ENCODE peak calls at places on chromosomes 7 and 10, in seven cellular contexts. One of them, this sample, is unnamed.

GRCh38 chr10:79420974-79421688 is 24.3 kb downstream of the ZCCHC24 start:
- DNase-seq in H1: no peak
- DNase-seq in IMR-90: no peak
- DNase-seq in neuronal stem cell: no peak
- DNase-seq in mesendoderm: no peak
- DNase-seq in mesenchymal stem cell: no peak
- DNase-seq in H9: no peak
- DNase-seq in this sample: no peak

GRCh38 chr10:75202321-75203096 is 8.1 kb upstream of the VDAC2 start:
- DNase-seq in mesendoderm: no peak
- DNase-seq in mesenchymal stem cell: peak; percentile 49
- DNase-seq in H9: no peak
- DNase-seq in IMR-90: peak; percentile 70
- DNase-seq in H1: no peak
- DNase-seq in neuronal stem cell: no peak
- DNase-seq in this sample: no peak

GRCh38 chr7:9575716-9576115 is 1142.3 kb downstream of the NXPH1 start:
- DNase-seq in mesendoderm: no peak
- DNase-seq in IMR-90: no peak
- DNase-seq in mesenchymal stem cell: no peak
- DNase-seq in H1: no peak
- DNase-seq in H9: no peak
- DNase-seq in neuronal stem cell: no peak
- DNase-seq in this sample: no peak

GRCh38 chr10:80694930-80695329 is 157.2 kb downstream of the SH2D4B start:
- DNase-seq in H1: no peak
- DNase-seq in mesenchymal stem cell: no peak
- DNase-seq in IMR-90: no peak
- DNase-seq in mesendoderm: no peak
- DNase-seq in neuronal stem cell: no peak
- DNase-seq in H9: no peak
- DNase-seq in this sample: no peak

GRCh38 chr10:101018118-101018599 is 12.8 kb downstream of the PDZD7 start:
- DNase-seq in H9: peak; percentile 57
- DNase-seq in mesendoderm: peak; percentile 77
- DNase-seq in mesenchymal stem cell: peak; percentile 85
- DNase-seq in neuronal stem cell: no peak
- DNase-seq in H1: no peak
- DNase-seq in IMR-90: no peak
- DNase-seq in this sample: no peak

GRCh38 chr7:46880508-46881196 is 701.3 kb downstream of the TNS3 start:
- DNase-seq in mesendoderm: no peak
- DNase-seq in H1: no peak
- DNase-seq in H9: no peak
- DNase-seq in neuronal stem cell: no peak
- DNase-seq in IMR-90: no peak
- DNase-seq in mesenchymal stem cell: no peak
- DNase-seq in this sample: no peak

GRCh38 chr7:30469303-30469702 is 9.3 kb downstream of the NOD1 start:
- DNase-seq in mesenchymal stem cell: peak; percentile 95
- DNase-seq in IMR-90: peak; percentile 99
- DNase-seq in mesendoderm: peak; percentile 98
- DNase-seq in H1: peak; percentile 79
- DNase-seq in H9: peak; percentile 90
- DNase-seq in neuronal stem cell: peak; percentile 58
- DNase-seq in this sample: peak; percentile 48

GRCh38 chr7:117715784-117716445 is 157.3 kb downstream of the CTTNBP2 start:
- DNase-seq in IMR-90: peak; percentile 75
- DNase-seq in H9: peak; percentile 56
- DNase-seq in mesenchymal stem cell: peak; percentile 77
- DNase-seq in H1: no peak
- DNase-seq in mesendoderm: peak; percentile 81
- DNase-seq in neuronal stem cell: peak; percentile 27
- DNase-seq in this sample: peak; percentile 74

GRCh38 chr7:141737118-141737835 is 881 bp upstream of the SSBP1 start:
- DNase-seq in H1: no peak
- DNase-seq in H9: no peak
- DNase-seq in neuronal stem cell: no peak
- DNase-seq in mesenchymal stem cell: peak; percentile 2
- DNase-seq in IMR-90: no peak
- DNase-seq in mesendoderm: no peak
- DNase-seq in this sample: peak; percentile 45

GRCh38 chr10:46267132-46267985 is 19.4 kb upstream of the ANTXRL start:
- DNase-seq in mesendoderm: no peak
- DNase-seq in H9: no peak
- DNase-seq in H1: no peak
- DNase-seq in IMR-90: no peak
- DNase-seq in neuronal stem cell: no peak
- DNase-seq in mesenchymal stem cell: no peak
- DNase-seq in this sample: no peak

GRCh38 chr7:38660427-38661099 is 29.4 kb upstream of the AMPH start:
- DNase-seq in H9: peak; percentile 68
- DNase-seq in IMR-90: peak; percentile 56
- DNase-seq in H1: no peak
- DNase-seq in mesendoderm: peak; percentile 81
- DNase-seq in mesenchymal stem cell: peak; percentile 5
- DNase-seq in neuronal stem cell: peak; percentile 36
- DNase-seq in this sample: peak; percentile 9

GRCh38 chr7:32506266-32507054 is 11.2 kb downstream of the AVL9 start:
- DNase-seq in IMR-90: peak; percentile 90
- DNase-seq in neuronal stem cell: no peak
- DNase-seq in mesendoderm: no peak
- DNase-seq in H1: no peak
- DNase-seq in H9: no peak
- DNase-seq in mesenchymal stem cell: peak; percentile 95
- DNase-seq in this sample: peak; percentile 84

GRCh38 chr10:132164801-132165278 is 21.9 kb upstream of the DPYSL4 start:
- DNase-seq in IMR-90: no peak
- DNase-seq in mesendoderm: no peak
- DNase-seq in mesenchymal stem cell: no peak
- DNase-seq in H1: no peak
- DNase-seq in neuronal stem cell: no peak
- DNase-seq in H9: peak; percentile 69
- DNase-seq in this sample: no peak

GRCh38 chr10:132793871-132794849 is 8.2 kb upstream of the NKX6-2 start:
- DNase-seq in mesenchymal stem cell: no peak
- DNase-seq in neuronal stem cell: no peak
- DNase-seq in mesendoderm: no peak
- DNase-seq in H9: no peak
- DNase-seq in H1: no peak
- DNase-seq in IMR-90: no peak
- DNase-seq in this sample: no peak

GRCh38 chr10:57955076-57955475 is 312.6 kb downstream of the IPMK start:
- DNase-seq in H1: no peak
- DNase-seq in H9: no peak
- DNase-seq in mesenchymal stem cell: peak; percentile 29
- DNase-seq in neuronal stem cell: no peak
- DNase-seq in IMR-90: peak; percentile 47
- DNase-seq in mesendoderm: no peak
- DNase-seq in this sample: no peak

GRCh38 chr7:458511-459245 is 61.0 kb downstream of the PDGFA start:
- DNase-seq in neuronal stem cell: no peak
- DNase-seq in IMR-90: no peak
- DNase-seq in mesendoderm: no peak
- DNase-seq in mesenchymal stem cell: no peak
- DNase-seq in H1: no peak
- DNase-seq in H9: no peak
- DNase-seq in this sample: no peak

GRCh38 chr10:86821600-86821999 is 65.2 kb downstream of the BMPR1A start:
- DNase-seq in neuronal stem cell: no peak
- DNase-seq in IMR-90: peak; percentile 83
- DNase-seq in H1: no peak
- DNase-seq in mesendoderm: no peak
- DNase-seq in mesenchymal stem cell: no peak
- DNase-seq in H9: no peak
- DNase-seq in this sample: no peak

GRCh38 chr7:28364082-28364481 is 48.2 kb upstream of the CREB5 start:
- DNase-seq in H9: no peak
- DNase-seq in H1: no peak
- DNase-seq in mesenchymal stem cell: no peak
- DNase-seq in IMR-90: no peak
- DNase-seq in neuronal stem cell: no peak
- DNase-seq in mesendoderm: peak; percentile 46
- DNase-seq in this sample: no peak

GRCh38 chr10:13722747-13723657 is 136.2 kb downstream of the PRPF18 start:
- DNase-seq in neuronal stem cell: no peak
- DNase-seq in H9: no peak
- DNase-seq in H1: no peak
- DNase-seq in IMR-90: peak; percentile 78
- DNase-seq in mesenchymal stem cell: no peak
- DNase-seq in mesendoderm: no peak
- DNase-seq in this sample: no peak

GRCh38 chr7:134298902-134299683 is 17.6 kb downstream of the SLC35B4 start:
- DNase-seq in IMR-90: peak; percentile 78
- DNase-seq in neuronal stem cell: no peak
- DNase-seq in H9: no peak
- DNase-seq in mesenchymal stem cell: peak; percentile 12
- DNase-seq in mesendoderm: no peak
- DNase-seq in H1: no peak
- DNase-seq in this sample: no peak

GRCh38 chr7:1447551-1448244 is 11.6 kb downstream of the MICALL2 start:
- DNase-seq in H9: no peak
- DNase-seq in mesendoderm: no peak
- DNase-seq in IMR-90: peak; percentile 50
- DNase-seq in H1: no peak
- DNase-seq in neuronal stem cell: no peak
- DNase-seq in mesenchymal stem cell: no peak
- DNase-seq in this sample: no peak

GRCh38 chr7:150962743-150963399 is 15.2 kb downstream of the KCNH2 start:
- DNase-seq in neuronal stem cell: no peak
- DNase-seq in mesendoderm: peak; percentile 67
- DNase-seq in H9: peak; percentile 82
- DNase-seq in H1: no peak
- DNase-seq in IMR-90: peak; percentile 37
- DNase-seq in mesenchymal stem cell: peak; percentile 57
- DNase-seq in this sample: peak; percentile 49

GRCh38 chr7:22664988-22665798 is 61.8 kb upstream of the IL6 start:
- DNase-seq in IMR-90: no peak
- DNase-seq in mesenchymal stem cell: no peak
- DNase-seq in H1: no peak
- DNase-seq in neuronal stem cell: no peak
- DNase-seq in H9: no peak
- DNase-seq in mesendoderm: no peak
- DNase-seq in this sample: no peak
- H3K4me1 ChIP-seq in IMR-90: peaks cover 27% of the 10 kb centered on the region
- H3K4me1 ChIP-seq in mesenchymal stem cell: peaks cover 6% of the 10 kb centered on the region
- H3K4me1 ChIP-seq in H1: peaks cover 16% of the 10 kb centered on the region
- H3K4me1 ChIP-seq in neuronal stem cell: peaks cover 1% of the 10 kb centered on the region
- H3K4me1 ChIP-seq in H9: peaks cover 16% of the 10 kb centered on the region
- H3K4me1 ChIP-seq in mesendoderm: peaks cover 10% of the 10 kb centered on the region
- H3K4me1 ChIP-seq in this sample: peaks cover 11% of the 10 kb centered on the region

DNA sequence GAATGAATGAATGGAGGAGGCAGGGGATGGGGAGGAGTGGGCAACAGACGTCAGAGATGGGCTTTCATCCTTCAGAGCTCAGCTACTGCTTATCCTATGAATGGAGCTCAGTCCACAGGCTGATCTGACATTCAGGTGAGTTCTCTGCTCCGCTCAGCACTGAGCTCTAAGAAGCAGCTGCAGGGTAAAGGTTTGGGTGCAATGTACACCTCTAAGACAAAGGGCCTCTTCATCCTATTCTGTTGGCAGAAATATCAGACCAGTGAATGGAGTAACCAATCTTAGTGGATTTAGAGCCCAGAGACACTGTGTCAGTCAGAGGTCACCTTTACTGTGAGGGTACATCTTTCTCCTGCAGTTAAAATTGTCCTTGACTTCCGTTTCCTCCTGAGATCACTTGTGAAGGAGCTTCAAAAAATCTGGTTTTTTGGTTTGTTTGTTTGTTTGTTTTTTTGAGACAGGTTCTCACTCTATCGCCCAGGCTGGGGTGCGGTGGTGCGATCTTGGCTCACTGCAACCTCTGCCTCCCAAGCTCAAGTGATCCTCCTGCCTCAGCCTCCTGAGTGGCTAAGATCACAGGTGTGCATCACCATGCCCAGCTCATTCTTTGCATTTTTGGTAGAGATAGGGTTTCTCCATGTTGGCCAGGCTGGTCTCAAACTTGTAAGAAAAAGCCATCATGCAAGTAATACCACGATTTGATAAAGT is 5.1 kb upstream of the CCZ1B start:
- DNase-seq in H9: no peak
- DNase-seq in H1: no peak
- DNase-seq in mesendoderm: no peak
- DNase-seq in neuronal stem cell: no peak
- DNase-seq in IMR-90: no peak
- DNase-seq in mesenchymal stem cell: no peak
- DNase-seq in this sample: no peak
- H3K4ac ChIP-seq in H9: no peak overlapping the region
- H3K4ac ChIP-seq in H1: no peak overlapping the region
- H3K4ac ChIP-seq in mesendoderm: no peak overlapping the region
- H3K4ac ChIP-seq in neuronal stem cell: no peak overlapping the region
- H3K4ac ChIP-seq in IMR-90: no peak overlapping the region
- H3K4ac ChIP-seq in mesenchymal stem cell: no peak overlapping the region
- H3K4ac ChIP-seq in this sample: no peak overlapping the region

GRCh38 chr10:11754180-11754579 is 12.0 kb downstream of the ECHDC3 start:
- DNase-seq in mesenchymal stem cell: no peak
- DNase-seq in mesendoderm: no peak
- DNase-seq in neuronal stem cell: no peak
- DNase-seq in IMR-90: no peak
- DNase-seq in H1: no peak
- DNase-seq in H9: no peak
- DNase-seq in this sample: no peak
- H3K4me1 ChIP-seq in mesenchymal stem cell: peaks cover 2% of the 10 kb centered on the region
- H3K4me1 ChIP-seq in mesendoderm: no peaks in the 10 kb centered on the region
- H3K4me1 ChIP-seq in neuronal stem cell: no peaks in the 10 kb centered on the region
- H3K4me1 ChIP-seq in IMR-90: peaks cover 7% of the 10 kb centered on the region
- H3K4me1 ChIP-seq in H1: no peaks in the 10 kb centered on the region
- H3K4me1 ChIP-seq in H9: no peaks in the 10 kb centered on the region
- H3K4me1 ChIP-seq in this sample: no peaks in the 10 kb centered on the region

GRCh38 chr10:21519327-21519933 is 6.1 kb downstream of the SKIDA1 start:
- DNase-seq in mesendoderm: no peak
- DNase-seq in H1: no peak
- DNase-seq in neuronal stem cell: no peak
- DNase-seq in IMR-90: no peak
- DNase-seq in mesenchymal stem cell: no peak
- DNase-seq in H9: no peak
- DNase-seq in this sample: no peak
- H3K4ac ChIP-seq in mesendoderm: no peak overlapping the region
- H3K4ac ChIP-seq in H1: no peak overlapping the region
- H3K4ac ChIP-seq in neuronal stem cell: no peak overlapping the region
- H3K4ac ChIP-seq in IMR-90: peak overlapping the region; percentile 73
- H3K4ac ChIP-seq in mesenchymal stem cell: peak overlapping the region; percentile 67
- H3K4ac ChIP-seq in H9: no peak overlapping the region
- H3K4ac ChIP-seq in this sample: no peak overlapping the region

This sample was measured in trophoblast cell.